ENCODE peak calls at places on chromosomes 6 and 20, in six cellular contexts. One of them, this sample, is unnamed.

GRCh38 chr6:14451594-14452374 is 334.2 kb downstream of the CD83 start:
- DNase-seq in heart left ventricle: no peak
- DNase-seq in psoas muscle: no peak
- DNase-seq in thoracic aorta: no peak
- DNase-seq in WTC11: no peak
- DNase-seq in HFFc6: no peak
- DNase-seq in this sample: no peak

GRCh38 chr6:4402477-4402976 is 267.2 kb upstream of the ECI2 start:
- DNase-seq in heart left ventricle: peak; percentile 59
- DNase-seq in psoas muscle: peak; percentile 81
- DNase-seq in thoracic aorta: peak; percentile 15
- DNase-seq in WTC11: no peak
- DNase-seq in HFFc6: peak; percentile 78
- DNase-seq in this sample: no peak

GRCh38 chr6:15969236-15969778 is 159.6 kb upstream of the MYLIP start:
- DNase-seq in heart left ventricle: no peak
- DNase-seq in psoas muscle: no peak
- DNase-seq in thoracic aorta: no peak
- DNase-seq in WTC11: no peak
- DNase-seq in HFFc6: no peak
- DNase-seq in this sample: no peak

GRCh38 chr20:50815162-50815989 is 20.5 kb downstream of the BCAS4 start:
- DNase-seq in heart left ventricle: no peak
- DNase-seq in psoas muscle: no peak
- DNase-seq in thoracic aorta: no peak
- DNase-seq in WTC11: no peak
- DNase-seq in HFFc6: peak; percentile 74
- DNase-seq in this sample: peak; percentile 45

GRCh38 chr20:1802385-1803215 is 92.6 kb upstream of the SIRPA start:
- DNase-seq in heart left ventricle: peak; percentile 77
- DNase-seq in psoas muscle: peak; percentile 82
- DNase-seq in thoracic aorta: no peak
- DNase-seq in WTC11: peak; percentile 79
- DNase-seq in HFFc6: peak; percentile 29
- DNase-seq in this sample: peak; percentile 57

GRCh38 chr20:63241272-63241671 is 5.6 kb downstream of the BIRC7 start:
- DNase-seq in heart left ventricle: no peak
- DNase-seq in psoas muscle: no peak
- DNase-seq in thoracic aorta: no peak
- DNase-seq in WTC11: no peak
- DNase-seq in HFFc6: no peak
- DNase-seq in this sample: no peak

GRCh38 chr20:62816031-62816878 is 595 bp upstream of the COL9A3 start:
- DNase-seq in heart left ventricle: no peak
- DNase-seq in psoas muscle: no peak
- DNase-seq in thoracic aorta: no peak
- DNase-seq in WTC11: peak; percentile 88
- DNase-seq in HFFc6: no peak
- DNase-seq in this sample: no peak

GRCh38 chr20:9392892-9393857 is 121.2 kb upstream of the LAMP5 start:
- DNase-seq in heart left ventricle: peak; percentile 73
- DNase-seq in psoas muscle: peak; percentile 62
- DNase-seq in thoracic aorta: no peak
- DNase-seq in WTC11: peak; percentile 79
- DNase-seq in HFFc6: peak; percentile 60
- DNase-seq in this sample: peak; percentile 65

GRCh38 chr20:24834310-24834709 is 114.8 kb upstream of the CST7 start:
- DNase-seq in heart left ventricle: no peak
- DNase-seq in psoas muscle: no peak
- DNase-seq in thoracic aorta: no peak
- DNase-seq in WTC11: no peak
- DNase-seq in HFFc6: no peak
- DNase-seq in this sample: no peak

GRCh38 chr6:157821342-157822033 is 1.6 kb upstream of the SNX9 start:
- DNase-seq in heart left ventricle: no peak
- DNase-seq in psoas muscle: no peak
- DNase-seq in thoracic aorta: no peak
- DNase-seq in WTC11: no peak
- DNase-seq in HFFc6: no peak
- DNase-seq in this sample: no peak

GRCh38 chr20:25007491-25008305 is 15.1 kb upstream of the APMAP start:
- DNase-seq in heart left ventricle: no peak
- DNase-seq in psoas muscle: peak; percentile 39
- DNase-seq in thoracic aorta: no peak
- DNase-seq in WTC11: no peak
- DNase-seq in HFFc6: no peak
- DNase-seq in this sample: no peak

GRCh38 chr6:169131356-169131755 is 122.3 kb downstream of the THBS2 start:
- DNase-seq in heart left ventricle: no peak
- DNase-seq in psoas muscle: no peak
- DNase-seq in thoracic aorta: no peak
- DNase-seq in WTC11: no peak
- DNase-seq in HFFc6: no peak
- DNase-seq in this sample: no peak

GRCh38 chr6:10256113-10256690 is 158.7 kb downstream of the TFAP2A start:
- DNase-seq in heart left ventricle: no peak
- DNase-seq in psoas muscle: no peak
- DNase-seq in thoracic aorta: no peak
- DNase-seq in WTC11: no peak
- DNase-seq in HFFc6: no peak
- DNase-seq in this sample: no peak

GRCh38 chr6:81755536-81755935 is 3.1 kb upstream of the TENT5A start:
- DNase-seq in heart left ventricle: no peak
- DNase-seq in psoas muscle: no peak
- DNase-seq in thoracic aorta: no peak
- DNase-seq in WTC11: no peak
- DNase-seq in HFFc6: no peak
- DNase-seq in this sample: no peak

GRCh38 chr6:81754906-81755305 is 2.4 kb upstream of the TENT5A start:
- DNase-seq in heart left ventricle: no peak
- DNase-seq in psoas muscle: no peak
- DNase-seq in thoracic aorta: no peak
- DNase-seq in WTC11: no peak
- DNase-seq in HFFc6: no peak
- DNase-seq in this sample: no peak

GRCh38 chr6:81752084-81752968 is at the start of gene TENT5A:
- DNase-seq in heart left ventricle: peak; percentile 96
- DNase-seq in psoas muscle: peak; percentile 95
- DNase-seq in thoracic aorta: peak; percentile 79
- DNase-seq in WTC11: peak; percentile 93
- DNase-seq in HFFc6: peak; percentile 92
- DNase-seq in this sample: peak; percentile 93

GRCh38 chr6:81752969-81753708 is 658 bp upstream of the TENT5A start:
- DNase-seq in heart left ventricle: peak; percentile 97
- DNase-seq in psoas muscle: peak; percentile 96
- DNase-seq in thoracic aorta: peak; percentile 68
- DNase-seq in WTC11: peak; percentile 64
- DNase-seq in HFFc6: peak; percentile 90
- DNase-seq in this sample: peak; percentile 92

GRCh38 chr6:81753709-81754678 is 1.5 kb upstream of the TENT5A start:
- DNase-seq in heart left ventricle: peak; percentile 91
- DNase-seq in psoas muscle: peak; percentile 92
- DNase-seq in thoracic aorta: peak; percentile 54
- DNase-seq in WTC11: peak; percentile 70
- DNase-seq in HFFc6: peak; percentile 61
- DNase-seq in this sample: peak; percentile 87
- TF ChIP-seq CTCF in heart left ventricle: peak; percentile 83
- TF ChIP-seq CTCF in psoas muscle: peak; percentile 76
- TF ChIP-seq CTCF in thoracic aorta: peak; percentile 72
- TF ChIP-seq CTCF in WTC11: peak; percentile 68
- TF ChIP-seq CTCF in HFFc6: peak; percentile 89
- TF ChIP-seq CTCF in this sample: peak; percentile 39

GRCh38 chr6:41723178-41723935 is 12.1 kb downstream of the TFEB start:
- DNase-seq in heart left ventricle: peak; percentile 90
- DNase-seq in psoas muscle: peak; percentile 92
- DNase-seq in thoracic aorta: peak; percentile 53
- DNase-seq in WTC11: peak; percentile 36
- DNase-seq in HFFc6: peak; percentile 83
- DNase-seq in this sample: peak; percentile 86

GRCh38 chr6:41727705-41728072 is 7.7 kb downstream of the TFEB start:
- DNase-seq in heart left ventricle: no peak
- DNase-seq in psoas muscle: no peak
- DNase-seq in thoracic aorta: no peak
- DNase-seq in WTC11: no peak
- DNase-seq in HFFc6: no peak
- DNase-seq in this sample: no peak

GRCh38 chr6:41723936-41724637 is 11.3 kb downstream of the TFEB start:
- DNase-seq in heart left ventricle: no peak
- DNase-seq in psoas muscle: peak; percentile 48
- DNase-seq in thoracic aorta: no peak
- DNase-seq in WTC11: no peak
- DNase-seq in HFFc6: no peak
- DNase-seq in this sample: no peak

GRCh38 chr6:41726876-41727275 is 8.5 kb downstream of the TFEB start:
- DNase-seq in heart left ventricle: no peak
- DNase-seq in psoas muscle: peak; percentile 57
- DNase-seq in thoracic aorta: no peak
- DNase-seq in WTC11: no peak
- DNase-seq in HFFc6: no peak
- DNase-seq in this sample: no peak

DNA sequence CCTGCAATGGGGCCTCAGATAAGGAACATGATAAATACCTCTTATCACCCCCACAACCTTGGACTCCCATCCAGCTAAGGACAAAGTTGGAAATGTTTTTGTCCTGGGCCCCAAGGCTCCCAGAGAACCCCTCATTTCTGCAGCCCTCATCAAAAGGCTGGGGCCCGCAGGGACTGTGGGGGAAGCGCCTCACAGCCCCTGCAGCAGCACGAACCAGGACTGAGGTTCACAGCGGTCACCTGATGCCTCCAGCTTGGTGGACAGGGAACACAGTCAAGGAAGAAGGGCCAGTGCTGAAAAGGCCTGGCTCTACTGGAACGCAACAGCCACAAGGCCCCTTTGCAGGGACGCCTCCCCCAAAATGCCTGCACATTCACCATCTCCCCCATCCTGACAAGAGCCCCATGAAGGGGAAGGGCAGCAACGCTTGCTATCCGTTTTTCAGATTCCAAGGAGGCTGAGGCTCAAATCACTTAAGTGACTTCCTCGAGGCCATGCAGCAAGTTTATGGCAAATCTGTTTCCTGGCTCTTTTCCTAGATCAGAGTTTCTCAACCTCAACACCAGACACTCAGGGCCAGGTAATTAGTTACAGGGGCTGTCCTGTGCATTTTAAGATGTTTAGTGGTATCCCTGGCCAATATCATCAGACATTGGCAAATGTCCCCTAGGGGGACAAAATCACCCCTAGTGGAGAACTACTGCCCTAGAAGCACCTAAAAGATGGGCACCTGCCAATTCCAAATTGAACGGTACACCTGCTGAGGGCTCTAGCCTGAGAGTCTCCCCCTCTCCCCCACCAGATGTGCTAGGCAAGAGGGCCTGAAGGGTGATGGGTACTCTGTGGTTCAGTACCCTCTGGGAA is 10.5 kb downstream of the TFEB start:
- DNase-seq in heart left ventricle: no peak
- DNase-seq in psoas muscle: peak; percentile 43
- DNase-seq in thoracic aorta: no peak
- DNase-seq in WTC11: no peak
- DNase-seq in HFFc6: no peak
- DNase-seq in this sample: no peak
- TF ChIP-seq CTCF in heart left ventricle: no peak
- TF ChIP-seq CTCF in psoas muscle: no peak
- TF ChIP-seq CTCF in thoracic aorta: no peak
- TF ChIP-seq CTCF in WTC11: no peak
- TF ChIP-seq CTCF in HFFc6: peak; percentile 43
- TF ChIP-seq CTCF in this sample: no peak

GRCh38 chr6:150084426-150084825 is 15.5 kb upstream of the ULBP3 start:
- DNase-seq in heart left ventricle: no peak
- DNase-seq in psoas muscle: no peak
- DNase-seq in thoracic aorta: no peak
- DNase-seq in WTC11: no peak
- DNase-seq in HFFc6: no peak
- DNase-seq in this sample: no peak

GRCh38 chr6:150086026-150086425 is 17.1 kb upstream of the ULBP3 start:
- DNase-seq in heart left ventricle: no peak
- DNase-seq in psoas muscle: no peak
- DNase-seq in thoracic aorta: no peak
- DNase-seq in WTC11: no peak
- DNase-seq in HFFc6: no peak
- DNase-seq in this sample: no peak

GRCh38 chr6:150079604-150080003 is 10.7 kb upstream of the ULBP3 start:
- DNase-seq in heart left ventricle: no peak
- DNase-seq in psoas muscle: no peak
- DNase-seq in thoracic aorta: no peak
- DNase-seq in WTC11: no peak
- DNase-seq in HFFc6: no peak
- DNase-seq in this sample: no peak

GRCh38 chr6:150078788-150079187 is 9.9 kb upstream of the ULBP3 start:
- DNase-seq in heart left ventricle: no peak
- DNase-seq in psoas muscle: no peak
- DNase-seq in thoracic aorta: no peak
- DNase-seq in WTC11: no peak
- DNase-seq in HFFc6: no peak
- DNase-seq in this sample: no peak

DNA sequence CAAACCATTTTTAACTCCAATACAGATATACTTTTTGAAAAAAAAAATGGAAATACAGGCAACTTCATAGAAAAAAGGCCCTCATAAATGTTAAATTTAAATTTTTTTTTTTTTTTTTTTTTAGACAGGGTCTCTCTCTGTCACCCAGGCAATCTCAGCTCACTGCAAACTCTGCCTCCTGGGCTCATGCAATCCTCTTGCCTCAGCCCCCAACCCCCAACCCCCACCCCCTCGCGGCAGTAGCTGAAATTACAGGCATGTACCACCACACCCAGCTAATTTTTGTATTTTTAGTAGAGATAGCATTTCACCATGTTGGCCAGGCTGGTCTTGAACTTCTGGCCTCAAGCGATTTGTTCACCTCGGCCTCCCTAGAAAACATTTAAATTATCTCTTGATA is 12.8 kb upstream of the ULBP3 start:
- DNase-seq in heart left ventricle: no peak
- DNase-seq in psoas muscle: no peak
- DNase-seq in thoracic aorta: no peak
- DNase-seq in WTC11: no peak
- DNase-seq in HFFc6: no peak
- DNase-seq in this sample: no peak
- TF ChIP-seq CTCF in heart left ventricle: no peak
- TF ChIP-seq CTCF in psoas muscle: no peak
- TF ChIP-seq CTCF in thoracic aorta: no peak
- TF ChIP-seq CTCF in WTC11: no peak
- TF ChIP-seq CTCF in HFFc6: peak; percentile 29
- TF ChIP-seq CTCF in this sample: no peak

DNA sequence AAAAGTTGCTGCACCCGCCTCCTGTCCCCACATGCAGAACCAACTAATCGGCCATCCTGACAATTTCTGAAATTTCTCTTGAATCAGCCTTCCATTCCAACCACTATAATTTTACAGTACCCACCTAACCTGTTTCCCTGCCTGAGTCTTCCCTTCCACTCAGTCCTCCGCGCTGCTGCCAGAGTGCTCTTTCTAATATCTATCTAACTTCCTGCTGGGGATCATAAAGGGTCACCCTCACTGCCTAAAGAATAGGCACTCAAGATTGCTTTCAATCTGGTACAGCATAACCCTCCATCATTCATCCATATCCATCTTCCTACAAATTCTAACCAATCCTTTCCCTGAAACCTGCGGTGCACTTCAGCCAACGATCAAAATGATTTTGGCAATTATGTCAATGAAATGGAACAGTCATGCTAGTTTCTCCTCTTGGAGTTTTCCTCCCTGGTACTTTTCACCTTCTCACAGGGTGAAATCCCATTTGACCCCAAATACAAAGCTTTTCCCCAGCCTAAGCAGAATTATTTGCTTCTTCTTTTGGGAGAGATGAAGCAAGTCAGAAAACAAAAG is 117.5 kb upstream of the BEND6 start:
- DNase-seq in heart left ventricle: no peak
- DNase-seq in psoas muscle: no peak
- DNase-seq in thoracic aorta: no peak
- DNase-seq in WTC11: no peak
- DNase-seq in HFFc6: no peak
- DNase-seq in this sample: no peak
- TF ChIP-seq CTCF in heart left ventricle: no peak
- TF ChIP-seq CTCF in psoas muscle: no peak
- TF ChIP-seq CTCF in thoracic aorta: no peak
- TF ChIP-seq CTCF in WTC11: no peak
- TF ChIP-seq CTCF in HFFc6: no peak
- TF ChIP-seq CTCF in this sample: no peak